ENCODE peak calls at places on chromosomes 6 and 20, in six cellular contexts. M, G, P, Y, N and V are unnamed samples.

GRCh38 chr20:53202781-53203180 is 230.6 kb downstream of the TSHZ2 start:
- DNase-seq in G (no peak), M (no peak), P (no peak), N (no peak), Y (no peak), V (no peak)

GRCh38 chr20:59214083-59214482 is 50.5 kb downstream of the ZNF831 start:
- DNase-seq in N (no peak), P (no peak), Y (no peak), G (no peak), M (no peak), V (no peak)

GRCh38 chr20:38950254-38950653 is 11.9 kb upstream of the DHX35 start:
- DNase-seq in M (no peak), G (no peak), N (no peak), Y (no peak), P (no peak), V (no peak)

GRCh38 chr20:13717631-13718044 is 67.1 kb downstream of the ESF1 start:
- DNase-seq in G (no peak), P (no peak), M (no peak), N (no peak), Y (no peak), V (no peak)

GRCh38 chr6:79634491-79634890 is 3.4 kb downstream of the SH3BGRL2 start:
- DNase-seq in M (no peak), G (no peak), Y (no peak), N (no peak), P (no peak), V (no peak)

GRCh38 chr20:33787253-33787891 is 23.8 kb upstream of the CHMP4B start:
- DNase-seq in Y (no peak), N (no peak), P (no peak), M (no peak), G (no peak), V (no peak)

GRCh38 chr20:63895886-63896135 is 885 bp downstream of the DNAJC5 start:
- DNase-seq in P (no peak), N (no peak), Y (no peak), M (no peak), G (no peak), V (no peak)

GRCh38 chr20:50027611-50028105 is 44.9 kb downstream of the SNAI1 start:
- DNase-seq in M (peak; percentile 45), Y (no peak), G (peak; percentile 94), P (no peak), N (no peak), V (no peak)

GRCh38 chr6:96877151-96877550 is 20.5 kb downstream of the NDUFAF4 start:
- DNase-seq in Y (no peak), G (no peak), M (no peak), N (no peak), P (no peak), V (no peak)

GRCh38 chr6:148251286-148251685 is 91.4 kb upstream of the SASH1 start:
- DNase-seq in M (peak; percentile 15), N (no peak), G (no peak), P (no peak), Y (no peak), V (no peak)

GRCh38 chr20:4068708-4069107 is 53.4 kb upstream of the RNF24 start:
- DNase-seq in G (no peak), P (no peak), M (no peak), N (no peak), Y (no peak), V (no peak)

GRCh38 chr6:53233309-53233708 is 84.7 kb upstream of the GCM1 start:
- DNase-seq in N (no peak), M (no peak), P (no peak), G (no peak), Y (no peak), V (no peak)

GRCh38 chr6:160170018-160170680 is 48.5 kb downstream of the SLC22A1 start:
- DNase-seq in Y (no peak), M (no peak), P (no peak), N (no peak), G (no peak), V (no peak)

GRCh38 chr6:76275746-76276145 is 203.3 kb upstream of the IMPG1 start:
- DNase-seq in G (no peak), Y (no peak), P (no peak), N (no peak), M (no peak), V (no peak)

GRCh38 chr6:130159876-130160415 is 62.8 kb downstream of the SAMD3 start:
- DNase-seq in N (no peak), Y (no peak), M (no peak), P (no peak), G (no peak), V (no peak)

GRCh38 chr20:24878657-24879056 is 70.4 kb upstream of the CST7 start:
- DNase-seq in G (no peak), Y (no peak), N (no peak), M (no peak), P (no peak), V (no peak)

GRCh38 chr6:145332001-145332400 is 403.3 kb downstream of the EPM2A start:
- DNase-seq in N (no peak), G (no peak), Y (no peak), M (no peak), P (no peak), V (no peak)

GRCh38 chr6:169253745-169254238 is at the start of gene THBS2:
- DNase-seq in M (peak; percentile 36), Y (peak; percentile 64), P (no peak), N (no peak), G (no peak), V (no peak)

GRCh38 chr20:32495949-32496348 is 89.2 kb downstream of the NOL4L start:
- DNase-seq in P (no peak), M (no peak), Y (no peak), N (no peak), G (no peak), V (no peak)

GRCh38 chr6:5081955-5082354 is 3.2 kb upstream of the PPP1R3G start:
- DNase-seq in G (peak; percentile 31), M (no peak), Y (no peak), N (no peak), P (no peak), V (no peak)

GRCh38 chr20:25065044-25065624 is 7.2 kb upstream of the ACSS1 start:
- DNase-seq in G (no peak), N (no peak), P (no peak), M (no peak), Y (no peak), V (no peak)

GRCh38 chr6:12137480-12137879 is 125.4 kb downstream of the HIVEP1 start:
- DNase-seq in G (no peak), Y (no peak), M (peak; percentile 75), P (no peak), N (no peak), V (no peak)